ENCODE peak calls at places on chromosomes 13 and 19, in six cellular contexts. One of them, this sample, is unnamed.

GRCh38 chr13:75666646-75667351 is 30.7 kb downstream of the LMO7 start:
- DNase-seq in posterior cingulate gyrus: no peak
- DNase-seq in sciatic nerve: no peak
- DNase-seq in neural progenitor cell: no peak
- DNase-seq in NCI-H1417: no peak
- DNase-seq in GM10248: no peak
- DNase-seq in this sample: no peak

GRCh38 chr13:48578516-48579166 is 45.8 kb upstream of the RCBTB2 start:
- DNase-seq in posterior cingulate gyrus: no peak
- DNase-seq in sciatic nerve: no peak
- DNase-seq in neural progenitor cell: no peak
- DNase-seq in NCI-H1417: peak
- DNase-seq in GM10248: no peak
- DNase-seq in this sample: no peak

GRCh38 chr13:62704795-62705329 is 1289.2 kb upstream of the PCDH20 start:
- DNase-seq in posterior cingulate gyrus: no peak
- DNase-seq in sciatic nerve: no peak
- DNase-seq in neural progenitor cell: no peak
- DNase-seq in NCI-H1417: peak
- DNase-seq in GM10248: no peak
- DNase-seq in this sample: no peak

GRCh38 chr19:4594199-4594598 is 34.7 kb upstream of the SEMA6B start:
- DNase-seq in posterior cingulate gyrus: no peak
- DNase-seq in sciatic nerve: no peak
- DNase-seq in neural progenitor cell: no peak
- DNase-seq in NCI-H1417: no peak
- DNase-seq in GM10248: no peak
- DNase-seq in this sample: no peak

GRCh38 chr13:51874651-51875050 is 12.9 kb downstream of the CCDC70 start:
- DNase-seq in posterior cingulate gyrus: peak
- DNase-seq in sciatic nerve: no peak
- DNase-seq in neural progenitor cell: peak
- DNase-seq in NCI-H1417: peak
- DNase-seq in GM10248: no peak
- DNase-seq in this sample: no peak

GRCh38 chr19:20664917-20665781 is 3.8 kb upstream of the ZNF626 start:
- DNase-seq in posterior cingulate gyrus: peak
- DNase-seq in sciatic nerve: no peak
- DNase-seq in neural progenitor cell: peak
- DNase-seq in NCI-H1417: no peak
- DNase-seq in GM10248: no peak
- DNase-seq in this sample: no peak

GRCh38 chr19:51460164-51460992 is 2.1 kb upstream of the SIGLEC8 start:
- DNase-seq in posterior cingulate gyrus: no peak
- DNase-seq in sciatic nerve: peak
- DNase-seq in neural progenitor cell: peak
- DNase-seq in NCI-H1417: no peak
- DNase-seq in GM10248: no peak
- DNase-seq in this sample: no peak

GRCh38 chr13:94784066-94784465 is 71.7 kb upstream of the SOX21 start:
- DNase-seq in posterior cingulate gyrus: no peak
- DNase-seq in sciatic nerve: no peak
- DNase-seq in neural progenitor cell: no peak
- DNase-seq in NCI-H1417: no peak
- DNase-seq in GM10248: no peak
- DNase-seq in this sample: no peak

GRCh38 chr13:59538512-59538911 is 625.2 kb downstream of the DIAPH3 start:
- DNase-seq in posterior cingulate gyrus: no peak
- DNase-seq in sciatic nerve: no peak
- DNase-seq in neural progenitor cell: no peak
- DNase-seq in NCI-H1417: no peak
- DNase-seq in GM10248: no peak
- DNase-seq in this sample: no peak

GRCh38 chr13:32881074-32881791 is 135.0 kb upstream of the KL start:
- DNase-seq in posterior cingulate gyrus: no peak
- DNase-seq in sciatic nerve: no peak
- DNase-seq in neural progenitor cell: no peak
- DNase-seq in NCI-H1417: peak
- DNase-seq in GM10248: no peak
- DNase-seq in this sample: no peak

GRCh38 chr19:16896913-16897571 is 8.2 kb downstream of the F2RL3 start:
- DNase-seq in posterior cingulate gyrus: peak
- DNase-seq in sciatic nerve: peak
- DNase-seq in neural progenitor cell: peak
- DNase-seq in NCI-H1417: peak
- DNase-seq in GM10248: peak
- DNase-seq in this sample: peak

GRCh38 chr19:4969292-4969771 is 419 bp downstream of the KDM4B start:
- DNase-seq in posterior cingulate gyrus: no peak
- DNase-seq in sciatic nerve: no peak
- DNase-seq in neural progenitor cell: no peak
- DNase-seq in NCI-H1417: no peak
- DNase-seq in GM10248: no peak
- DNase-seq in this sample: no peak

GRCh38 chr19:48678201-48678600 is 5.4 kb upstream of the NTN5 start:
- DNase-seq in posterior cingulate gyrus: no peak
- DNase-seq in sciatic nerve: no peak
- DNase-seq in neural progenitor cell: no peak
- DNase-seq in NCI-H1417: no peak
- DNase-seq in GM10248: peak
- DNase-seq in this sample: no peak

GRCh38 chr19:52270266-52270885 is 989 bp downstream of the ZNF766 start:
- DNase-seq in posterior cingulate gyrus: no peak
- DNase-seq in sciatic nerve: no peak
- DNase-seq in neural progenitor cell: peak
- DNase-seq in NCI-H1417: no peak
- DNase-seq in GM10248: peak
- DNase-seq in this sample: peak

GRCh38 chr19:15469513-15470297 is 5.4 kb upstream of the RASAL3 start:
- DNase-seq in posterior cingulate gyrus: no peak
- DNase-seq in sciatic nerve: peak
- DNase-seq in neural progenitor cell: peak
- DNase-seq in NCI-H1417: no peak
- DNase-seq in GM10248: no peak
- DNase-seq in this sample: no peak

GRCh38 chr13:79392882-79393563 is 13.0 kb downstream of the RBM26 start:
- DNase-seq in posterior cingulate gyrus: no peak
- DNase-seq in sciatic nerve: no peak
- DNase-seq in neural progenitor cell: no peak
- DNase-seq in NCI-H1417: no peak
- DNase-seq in GM10248: no peak
- DNase-seq in this sample: peak

GRCh38 chr19:16088985-16089846 is 12.9 kb downstream of the TPM4 start:
- DNase-seq in posterior cingulate gyrus: no peak
- DNase-seq in sciatic nerve: no peak
- DNase-seq in neural progenitor cell: no peak
- DNase-seq in NCI-H1417: no peak
- DNase-seq in GM10248: no peak
- DNase-seq in this sample: no peak

GRCh38 chr13:83498486-83499190 is 383.6 kb downstream of the SLITRK1 start:
- DNase-seq in posterior cingulate gyrus: no peak
- DNase-seq in sciatic nerve: no peak
- DNase-seq in neural progenitor cell: no peak
- DNase-seq in NCI-H1417: no peak
- DNase-seq in GM10248: no peak
- DNase-seq in this sample: no peak

GRCh38 chr19:45933759-45934158 is 19.2 kb upstream of the NANOS2 start:
- DNase-seq in posterior cingulate gyrus: no peak
- DNase-seq in sciatic nerve: no peak
- DNase-seq in neural progenitor cell: no peak
- DNase-seq in NCI-H1417: no peak
- DNase-seq in GM10248: no peak
- DNase-seq in this sample: no peak

GRCh38 chr19:435707-436412 is 25.0 kb downstream of the SHC2 start:
- DNase-seq in posterior cingulate gyrus: peak
- DNase-seq in sciatic nerve: no peak
- DNase-seq in neural progenitor cell: no peak
- DNase-seq in NCI-H1417: peak
- DNase-seq in GM10248: no peak
- DNase-seq in this sample: no peak

GRCh38 chr19:55345818-55346724 is 6.4 kb downstream of the KMT5C start:
- DNase-seq in posterior cingulate gyrus: no peak
- DNase-seq in sciatic nerve: peak
- DNase-seq in neural progenitor cell: no peak
- DNase-seq in NCI-H1417: no peak
- DNase-seq in GM10248: no peak
- DNase-seq in this sample: no peak

GRCh38 chr19:46579286-46579944 is 21.7 kb upstream of the CALM3 start:
- DNase-seq in posterior cingulate gyrus: peak
- DNase-seq in sciatic nerve: no peak
- DNase-seq in neural progenitor cell: peak
- DNase-seq in NCI-H1417: peak
- DNase-seq in GM10248: no peak
- DNase-seq in this sample: peak

GRCh38 chr13:41900918-41901317 is 60.0 kb downstream of the VWA8 start:
- DNase-seq in posterior cingulate gyrus: no peak
- DNase-seq in sciatic nerve: no peak
- DNase-seq in neural progenitor cell: no peak
- DNase-seq in NCI-H1417: no peak
- DNase-seq in GM10248: no peak
- DNase-seq in this sample: no peak

GRCh38 chr13:90107658-90108057 is 1239.8 kb upstream of the MIR17HG start:
- DNase-seq in posterior cingulate gyrus: no peak
- DNase-seq in sciatic nerve: no peak
- DNase-seq in neural progenitor cell: no peak
- DNase-seq in NCI-H1417: no peak
- DNase-seq in GM10248: no peak
- DNase-seq in this sample: no peak

GRCh38 chr13:20566424-20566916 is 487 bp upstream of the IFT88 start:
- DNase-seq in posterior cingulate gyrus: no peak
- DNase-seq in sciatic nerve: no peak
- DNase-seq in neural progenitor cell: no peak
- DNase-seq in NCI-H1417: peak
- DNase-seq in GM10248: no peak
- DNase-seq in this sample: peak

GRCh38 chr13:37701972-37702371 is 103.4 kb upstream of the POSTN start:
- DNase-seq in posterior cingulate gyrus: no peak
- DNase-seq in sciatic nerve: no peak
- DNase-seq in neural progenitor cell: no peak
- DNase-seq in NCI-H1417: no peak
- DNase-seq in GM10248: no peak
- DNase-seq in this sample: no peak

GRCh38 chr13:44368062-44368591 is 5.5 kb upstream of the SERP2 start:
- DNase-seq in posterior cingulate gyrus: no peak
- DNase-seq in sciatic nerve: no peak
- DNase-seq in neural progenitor cell: no peak
- DNase-seq in NCI-H1417: peak
- DNase-seq in GM10248: no peak
- DNase-seq in this sample: no peak

GRCh38 chr13:97274782-97275252 is 52.7 kb downstream of the MBNL2 start:
- DNase-seq in posterior cingulate gyrus: no peak
- DNase-seq in sciatic nerve: no peak
- DNase-seq in neural progenitor cell: no peak
- DNase-seq in NCI-H1417: no peak
- DNase-seq in GM10248: no peak
- DNase-seq in this sample: no peak

GRCh38 chr13:85864963-85865530 is 65.8 kb upstream of the SLITRK6 start:
- DNase-seq in posterior cingulate gyrus: no peak
- DNase-seq in sciatic nerve: no peak
- DNase-seq in neural progenitor cell: peak
- DNase-seq in NCI-H1417: peak
- DNase-seq in GM10248: no peak
- DNase-seq in this sample: no peak

GRCh38 chr19:4369888-4370260 is 26.5 kb downstream of the MPND start:
- DNase-seq in posterior cingulate gyrus: peak
- DNase-seq in sciatic nerve: no peak
- DNase-seq in neural progenitor cell: peak
- DNase-seq in NCI-H1417: no peak
- DNase-seq in GM10248: peak
- DNase-seq in this sample: peak

GRCh38 chr19:1651548-1652394 is 644 bp downstream of the TCF3 start:
- DNase-seq in posterior cingulate gyrus: no peak
- DNase-seq in sciatic nerve: peak
- DNase-seq in neural progenitor cell: peak
- DNase-seq in NCI-H1417: peak
- DNase-seq in GM10248: no peak
- DNase-seq in this sample: peak

This sample was measured in naive thymus-derived CD4-positive, alpha-beta T cell.